ENCODE peak calls at places on chromosomes 13 and 19, in four cellular contexts. G, O, K and L are unnamed samples.

GRCh38 chr13:112968380-112968909 is 569 bp upstream of the MCF2L start:
- DNase-seq in G (peak; percentile 51), O (no peak), K (no peak), L (no peak)

GRCh38 chr19:10227215-10227971 is 3.7 kb downstream of the S1PR2 start:
- DNase-seq in G (no peak), K (peak; percentile 74), O (no peak), L (peak; percentile 87)

GRCh38 chr13:24763596-24764275 is at the start of gene RNF17:
- DNase-seq in G (no peak), K (no peak), O (no peak), L (no peak)

GRCh38 chr19:24065243-24065642 is 21.7 kb upstream of the ZNF254 start:
- DNase-seq in G (no peak), O (no peak), K (no peak), L (no peak)

GRCh38 chr13:36872621-36873020 is 47.4 kb downstream of the SMAD9 start:
- DNase-seq in K (peak; percentile 41), G (no peak), O (no peak), L (peak; percentile 24)

GRCh38 chr13:112776971-112777370 is 87.1 kb downstream of the ATP11A start:
- DNase-seq in K (no peak), G (no peak), O (no peak), L (no peak)

GRCh38 chr19:18745931-18746330 is 45.2 kb downstream of the COMP start:
- DNase-seq in K (no peak), O (no peak), G (no peak), L (no peak)

GRCh38 chr13:41384749-41385503 is 72.4 kb upstream of the RGCC start:
- DNase-seq in G (no peak), K (no peak), O (no peak), L (no peak)

GRCh38 chr19:19486343-19487076 is 28.8 kb downstream of the TSSK6 start:
- DNase-seq in O (no peak), K (no peak), G (no peak), L (no peak)

GRCh38 chr13:32309812-32310706 is 5.1 kb downstream of the ZAR1L start:
- DNase-seq in O (no peak), G (no peak), K (no peak), L (no peak)

GRCh38 chr13:59728896-59729545 is 434.7 kb downstream of the DIAPH3 start:
- DNase-seq in K (no peak), O (no peak), G (no peak), L (no peak)

GRCh38 chr13:26095338-26095737 is 43.5 kb upstream of the SHISA2 start:
- DNase-seq in G (no peak), K (no peak), O (no peak), L (no peak)

GRCh38 chr19:30228726-30229523 is 143.3 kb upstream of the ZNF536 start:
- DNase-seq in O (no peak), G (no peak), K (no peak), L (peak; percentile 43)

GRCh38 chr13:40340368-40341085 is 325.9 kb downstream of the FOXO1 start:
- DNase-seq in K (no peak), G (no peak), O (no peak), L (no peak)

GRCh38 chr13:95608640-95609280 is 35.7 kb downstream of the DZIP1 start:
- DNase-seq in O (no peak), K (no peak), G (no peak), L (no peak)

GRCh38 chr19:19656451-19657396 is 6.8 kb downstream of the ATP13A1 start:
- DNase-seq in O (no peak), G (no peak), K (no peak), L (no peak)